ENCODE peak calls at places on chromosome 10, in eight cellular contexts. E is C1 segment of cervical spinal cord; N is Calu3; W is hypothalamus; T is AG10803; V is AG09309; F is iris pigment epithelial cell; R is stimulated activated CD4-positive, alpha-beta T cell treated with anti-CD3 and anti-CD28 coated beads, Interleukin-4, amount 100 ng/mL, for 24 hours. X is an unnamed sample.

GRCh38 chr10:91162050-91162494 is 58.4 kb upstream of the PCGF5 start:
- DNase-seq in N (peak; percentile 0), V (no peak), E (no peak), F (peak; percentile 41), W (no peak), T (peak; percentile 27), R (peak; percentile 22), X (peak; percentile 12)

GRCh38 chr10:111083222-111084095 is 6.6 kb downstream of the ADRA2A start:
- DNase-seq in V (no peak), W (no peak), F (no peak), N (no peak), T (no peak), E (no peak), R (no peak), X (no peak)

GRCh38 chr10:93006435-93007039 is 54.1 kb upstream of the CYP26C1 start:
- DNase-seq in V (no peak), F (peak; percentile 72), E (no peak), R (no peak), T (peak; percentile 67), W (no peak), N (peak; percentile 10), X (peak; percentile 56)

GRCh38 chr10:3749597-3750351 is 35.2 kb downstream of the KLF6 start:
- DNase-seq in W (peak; percentile 19), E (no peak), R (no peak), F (peak; percentile 85), V (peak; percentile 48), N (no peak), T (peak; percentile 94), X (peak; percentile 13)

GRCh38 chr10:30059209-30060107 is at the start of gene JCAD:
- DNase-seq in W (peak; percentile 44), E (no peak), R (peak; percentile 37), V (no peak), T (peak; percentile 45), N (peak; percentile 78), F (peak; percentile 43), X (peak; percentile 67)

GRCh38 chr10:52818019-52818418 is 45.4 kb upstream of the MBL2 start:
- DNase-seq in R (no peak), V (peak; percentile 23), E (no peak), W (no peak), T (peak; percentile 19), N (peak; percentile 30), F (peak; percentile 47), X (peak; percentile 64)

GRCh38 chr10:33559105-33559504 is 224.6 kb upstream of the NRP1 start:
- DNase-seq in V (peak; percentile 51), F (peak; percentile 76), T (peak; percentile 88), N (no peak), R (no peak), W (no peak), E (no peak), X (no peak)

GRCh38 chr10:59865101-59865500 is 41.3 kb downstream of the CCDC6 start:
- DNase-seq in E (no peak), N (peak; percentile 71), W (no peak), F (peak; percentile 65), R (no peak), V (no peak), T (no peak), X (no peak)

GRCh38 chr10:64082083-64082482 is 560.9 kb downstream of the REEP3 start:
- DNase-seq in T (no peak), F (no peak), E (no peak), N (no peak), R (no peak), V (no peak), W (no peak), X (no peak)

GRCh38 chr10:45421231-45422097 is 47.4 kb downstream of the ALOX5 start:
- DNase-seq in T (no peak), W (no peak), R (no peak), F (no peak), V (no peak), E (no peak), N (no peak), X (no peak)

GRCh38 chr10:63206997-63207952 is 74.1 kb downstream of the NRBF2 start:
- DNase-seq in F (peak; percentile 94), W (peak; percentile 24), V (peak; percentile 54), N (no peak), R (no peak), E (no peak), T (peak; percentile 89), X (no peak)

GRCh38 chr10:124294811-124295770 is 123.6 kb downstream of the OAT start:
- DNase-seq in R (no peak), W (no peak), E (no peak), N (no peak), F (no peak), V (no peak), T (no peak), X (no peak)

GRCh38 chr10:53839437-53840039 is 961.5 kb downstream of the PCDH15 start:
- DNase-seq in F (peak; percentile 9), N (no peak), T (peak; percentile 6), V (no peak), W (no peak), R (no peak), E (no peak), X (no peak)

GRCh38 chr10:95741807-95742528 is 14.0 kb upstream of the ENTPD1 start:
- DNase-seq in F (peak; percentile 67), R (no peak), T (no peak), W (no peak), V (no peak), N (no peak), E (no peak), X (no peak)

GRCh38 chr10:34413214-34413613 is 401.9 kb downstream of the PARD3 start:
- DNase-seq in W (no peak), T (no peak), R (no peak), V (no peak), N (no peak), E (no peak), F (no peak), X (no peak)

GRCh38 chr10:123103944-123104343 is 31.8 kb upstream of the HMX3 start:
- DNase-seq in T (no peak), N (no peak), E (no peak), F (no peak), V (no peak), R (no peak), W (no peak), X (no peak)

GRCh38 chr10:103881420-103882284 is 26.3 kb upstream of the SH3PXD2A start:
- DNase-seq in N (no peak), T (no peak), E (no peak), F (no peak), V (no peak), W (no peak), R (no peak), X (no peak)

GRCh38 chr10:72126184-72126871 is 38.0 kb upstream of the SPOCK2 start:
- DNase-seq in V (no peak), E (no peak), W (no peak), R (no peak), T (peak; percentile 62), F (peak; percentile 69), N (peak; percentile 24), X (no peak)

GRCh38 chr10:119090968-119091367 is 10.4 kb upstream of the EIF3A start:
- DNase-seq in W (no peak), E (no peak), V (peak; percentile 65), R (peak; percentile 42), N (peak; percentile 42), T (peak; percentile 75), F (peak; percentile 75), X (no peak)

GRCh38 chr10:12617205-12618175 is 268.1 kb downstream of the CAMK1D start:
- DNase-seq in E (no peak), N (no peak), F (no peak), W (no peak), R (no peak), V (no peak), T (no peak), X (no peak)

GRCh38 chr10:110504111-110504735 is 6.5 kb downstream of the DUSP5 start:
- DNase-seq in W (no peak), E (no peak), F (peak; percentile 92), N (no peak), V (no peak), R (peak; percentile 70), T (peak; percentile 82), X (no peak)

GRCh38 chr10:107647462-107647861 is 483.0 kb upstream of the SORCS1 start:
- DNase-seq in W (no peak), V (no peak), R (no peak), F (no peak), T (no peak), E (no peak), N (no peak), X (no peak)

GRCh38 chr10:47152861-47153349 is 147.1 kb upstream of the GDF10 start:
- DNase-seq in W (no peak), E (no peak), N (no peak), R (no peak), T (peak; percentile 16), F (peak; percentile 59), V (no peak), X (no peak)

GRCh38 chr10:14536269-14536903 is 205.7 kb upstream of the FRMD4A start:
- DNase-seq in F (no peak), T (no peak), E (no peak), V (no peak), N (no peak), R (no peak), W (no peak), X (no peak)

GRCh38 chr10:109961181-109962001 is 38.1 kb upstream of the XPNPEP1 start:
- DNase-seq in N (peak; percentile 22), W (no peak), E (no peak), T (no peak), R (no peak), V (no peak), F (peak; percentile 44), X (peak; percentile 46)

GRCh38 chr10:70664702-70665195 is 7.6 kb upstream of the ADAMTS14 start:
- DNase-seq in E (no peak), F (peak; percentile 98), V (peak; percentile 89), T (peak; percentile 99), W (peak; percentile 83), R (no peak), N (no peak), X (no peak)